ENCODE peak calls at places on chromosome 19, in four cellular contexts. L, H, U and W are unnamed samples.
A peak's percentile ranks its signal among the peaks of the same experiment; 100 is the strongest.

GRCh38 chr19:54172764-54173699 is at the start of gene TMC4:
- DNase-seq in L (no peak), H (peak; percentile 96), U (peak; percentile 76), W (peak; percentile 80)

GRCh38 chr19:12773571-12773970 is 1.8 kb downstream of the HOOK2 start:
- DNase-seq in L (no peak), H (no peak), U (peak; percentile 55), W (no peak)

GRCh38 chr19:41225238-41226052 is 6.4 kb downstream of the AXL start:
- DNase-seq in L (peak; percentile 100), H (peak; percentile 100), U (peak; percentile 99), W (peak; percentile 97)

GRCh38 chr19:16589917-16590316 is 17.7 kb upstream of the SLC35E1 start:
- DNase-seq in L (no peak), H (no peak), U (no peak), W (no peak)

GRCh38 chr19:5832527-5833216 is 6.8 kb downstream of the FUT6 start:
- DNase-seq in L (no peak), H (no peak), U (no peak), W (no peak)

GRCh38 chr19:2474232-2475017 is 1.5 kb upstream of the GADD45B start:
- DNase-seq in L (peak; percentile 91), H (peak; percentile 69), U (peak; percentile 87), W (peak; percentile 53)

GRCh38 chr19:17318966-17319365 is 9.6 kb downstream of the DDA1 start:
- DNase-seq in L (no peak), H (no peak), U (no peak), W (no peak)

GRCh38 chr19:7919681-7920519 is at the start of gene SNAPC2:
- DNase-seq in L (peak; percentile 92), H (peak; percentile 93), U (peak; percentile 94), W (peak; percentile 75)

GRCh38 chr19:39212377-39212742 is 8.3 kb upstream of the SYCN start:
- DNase-seq in L (no peak), H (no peak), U (peak; percentile 34), W (no peak)

GRCh38 chr19:30864460-30865215 is 484.6 kb downstream of the TSHZ3 start:
- DNase-seq in L (no peak), H (no peak), U (no peak), W (no peak)

GRCh38 chr19:709965-710714 is 1.4 kb downstream of the PALM start:
- DNase-seq in L (no peak), H (no peak), U (no peak), W (no peak)

GRCh38 chr19:407501-408440 is 1.2 kb downstream of the C2CD4C start:
- DNase-seq in L (no peak), H (no peak), U (no peak), W (no peak)

GRCh38 chr19:6126335-6126974 is 9.0 kb upstream of the ACSBG2 start:
- DNase-seq in L (peak; percentile 63), H (peak; percentile 74), U (peak; percentile 81), W (peak; percentile 76)

GRCh38 chr19:38695832-38696732 is 48.2 kb downstream of the CAPN12 start:
- DNase-seq in L (no peak), H (no peak), U (no peak), W (no peak)

GRCh38 chr19:35205733-35206323 is 22.7 kb downstream of the FAM187B start:
- DNase-seq in L (no peak), H (no peak), U (no peak), W (no peak)

GRCh38 chr19:46344363-46344762 is 2.5 kb upstream of the PPP5C start:
- DNase-seq in L (no peak), H (no peak), U (no peak), W (no peak)

GRCh38 chr19:9323919-9324583 is at the start of gene ZNF559:
- DNase-seq in L (peak; percentile 94), H (peak; percentile 95), U (peak; percentile 95), W (peak; percentile 86)

GRCh38 chr19:4711211-4711610 is 12.4 kb downstream of the DPP9 start:
- DNase-seq in L (no peak), H (no peak), U (no peak), W (no peak)

GRCh38 chr19:55091955-55092354 is 16.3 kb downstream of the EPS8L1 start:
- DNase-seq in L (no peak), H (no peak), U (no peak), W (no peak)

GRCh38 chr19:661427-662196 is 1.4 kb downstream of the RNF126 start:
- DNase-seq in L (no peak), H (no peak), U (no peak), W (no peak)

GRCh38 chr19:48554385-48555091 is 2.6 kb downstream of the SULT2B1 start:
- DNase-seq in L (no peak), H (peak; percentile 64), U (no peak), W (no peak)

GRCh38 chr19:56637976-56638555 is 4.9 kb upstream of the SMIM17 start:
- DNase-seq in L (peak; percentile 81), H (peak; percentile 36), U (peak; percentile 55), W (peak; percentile 49)

GRCh38 chr19:11018179-11018578 is 57.3 kb downstream of the SMARCA4 start:
- DNase-seq in L (peak; percentile 51), H (peak; percentile 86), U (no peak), W (peak; percentile 50)